ENCODE peak calls at places on chromosomes 1 and 21, in nine cellular contexts. M, O, C, Q, I, D, F, K and B are unnamed samples. For H3K27me3, the result is how much of the 10 kb centered on the place peaks cover.

GRCh38 chr1:209755926-209756607 is at the start of gene TRAF3IP3:
- DNase-seq in I (no peak), M (no peak), K (no peak), C (peak), Q (peak), F (no peak), D (peak), O (peak), B (peak)

GRCh38 chr1:233933339-233933738 is 28.9 kb downstream of the SLC35F3 start:
- DNase-seq in C (no peak), D (no peak), I (no peak), F (no peak), K (no peak), M (no peak), O (no peak), Q (no peak), B (no peak)

GRCh38 chr1:200488375-200489165 is 78.7 kb upstream of the ZNF281 start:
- DNase-seq in F (peak), O (peak), M (no peak), Q (peak), I (peak), K (peak), C (no peak), D (peak), B (peak)

GRCh38 chr1:13550663-13551062 is 33.0 kb upstream of the PDPN start:
- DNase-seq in Q (no peak), M (no peak), O (no peak), I (peak), C (no peak), D (no peak), K (peak), F (no peak), B (no peak)

GRCh38 chr21:44789880-44790279 is 11.7 kb downstream of the UBE2G2 start:
- DNase-seq in C (no peak), F (peak), M (no peak), Q (no peak), D (no peak), O (no peak), K (peak), I (no peak), B (no peak)

GRCh38 chr21:45405271-45405818 is 380 bp downstream of the COL18A1 start:
- DNase-seq in D (no peak), K (peak), C (peak), I (peak), M (peak), F (peak), O (no peak), Q (no peak), B (no peak)

GRCh38 chr1:203117611-203118575 is 9.6 kb upstream of the ADORA1 start:
- DNase-seq in D (no peak), M (peak), O (no peak), K (peak), I (peak), F (peak), C (peak), Q (peak), B (peak)

GRCh38 chr1:83034846-83035245 is 964.1 kb downstream of the TTLL7 start:
- DNase-seq in O (no peak), D (no peak), C (no peak), I (no peak), F (peak), Q (no peak), M (no peak), K (no peak), B (no peak)

GRCh38 chr21:39079617-39080016 is 103.6 kb downstream of the PSMG1 start:
- DNase-seq in Q (peak), D (no peak), I (no peak), K (peak), M (peak), F (peak), C (peak), O (no peak), B (peak)

GRCh38 chr21:31766895-31767294 is 35.0 kb upstream of the SCAF4 start:
- DNase-seq in Q (no peak), C (no peak), F (no peak), K (no peak), I (no peak), O (no peak), M (no peak), D (no peak), B (no peak)

GRCh38 chr1:202688401-202688800 is 21.9 kb downstream of the SYT2 start:
- DNase-seq in M (no peak), D (no peak), K (peak), C (no peak), F (peak), I (no peak), O (no peak), Q (no peak), B (no peak)

GRCh38 chr1:201143726-201144635 is 10.3 kb downstream of the TMEM9 start:
- DNase-seq in F (no peak), I (no peak), D (no peak), O (no peak), M (no peak), Q (no peak), K (no peak), C (no peak), B (no peak)

GRCh38 chr21:36048357-36048756 is 12.0 kb downstream of the SETD4 start:
- DNase-seq in K (no peak), O (no peak), D (no peak), M (no peak), Q (no peak), F (no peak), I (no peak), C (no peak), B (no peak)

GRCh38 chr1:5975133-5975880 is 16.9 kb downstream of the NPHP4 start:
- DNase-seq in F (peak), O (no peak), Q (no peak), D (peak), C (no peak), K (peak), M (peak), I (peak), B (no peak)

GRCh38 chr1:186736971-186737685 is 56.9 kb upstream of the PTGS2 start:
- DNase-seq in M (no peak), I (no peak), F (no peak), C (no peak), Q (no peak), O (no peak), K (no peak), D (no peak), B (no peak)

DNA sequence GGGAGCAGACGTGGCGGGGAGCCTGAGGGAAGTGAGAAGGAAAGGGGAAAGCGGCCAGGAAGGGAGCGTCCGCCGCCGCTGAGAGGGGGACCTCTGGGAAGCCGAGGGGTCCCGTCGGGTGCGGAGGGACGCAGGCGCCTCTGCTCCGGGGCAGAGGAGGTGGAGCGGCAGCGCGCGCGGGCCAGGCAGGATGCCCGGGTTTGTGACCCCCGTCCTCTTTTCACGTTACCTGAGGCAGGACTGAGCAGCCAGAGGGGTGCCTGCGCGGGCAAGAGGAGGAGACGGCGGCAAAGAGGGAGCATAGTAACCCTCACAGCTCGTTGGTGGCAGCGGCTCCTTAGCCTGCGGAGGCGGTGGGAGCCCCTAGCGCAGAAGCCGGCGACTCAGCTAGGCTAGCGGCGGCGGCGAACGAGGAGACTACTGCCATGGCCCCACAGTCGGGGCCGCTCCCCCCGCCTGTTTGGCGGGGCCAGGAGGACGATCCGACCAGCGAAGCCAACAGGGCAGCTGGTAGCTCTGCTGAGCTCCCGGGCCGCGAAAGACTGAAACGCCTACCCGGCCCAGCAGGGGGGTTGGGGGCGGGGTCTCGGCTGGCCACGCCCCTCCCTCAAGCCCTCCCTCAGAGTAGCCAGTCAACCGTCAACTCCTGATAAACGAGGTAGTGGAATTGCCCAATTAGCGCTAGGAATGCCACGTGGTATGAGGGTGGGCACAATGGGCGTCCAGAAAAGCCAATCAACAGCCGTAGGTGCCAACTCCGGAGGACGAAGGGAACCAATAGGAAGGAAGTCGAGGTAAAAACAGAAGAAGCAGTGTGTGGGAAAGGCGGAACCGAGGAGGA is at the start of gene TESK2:
- DNase-seq in I (peak), Q (peak), C (peak), K (peak), F (peak), M (peak), D (peak), O (peak), B (peak)
- H3K27ac ChIP-seq in I (no peak), Q (peak), C (peak), K (peak), F (peak), M (peak), D (peak), O (peak), B (peak)

DNA sequence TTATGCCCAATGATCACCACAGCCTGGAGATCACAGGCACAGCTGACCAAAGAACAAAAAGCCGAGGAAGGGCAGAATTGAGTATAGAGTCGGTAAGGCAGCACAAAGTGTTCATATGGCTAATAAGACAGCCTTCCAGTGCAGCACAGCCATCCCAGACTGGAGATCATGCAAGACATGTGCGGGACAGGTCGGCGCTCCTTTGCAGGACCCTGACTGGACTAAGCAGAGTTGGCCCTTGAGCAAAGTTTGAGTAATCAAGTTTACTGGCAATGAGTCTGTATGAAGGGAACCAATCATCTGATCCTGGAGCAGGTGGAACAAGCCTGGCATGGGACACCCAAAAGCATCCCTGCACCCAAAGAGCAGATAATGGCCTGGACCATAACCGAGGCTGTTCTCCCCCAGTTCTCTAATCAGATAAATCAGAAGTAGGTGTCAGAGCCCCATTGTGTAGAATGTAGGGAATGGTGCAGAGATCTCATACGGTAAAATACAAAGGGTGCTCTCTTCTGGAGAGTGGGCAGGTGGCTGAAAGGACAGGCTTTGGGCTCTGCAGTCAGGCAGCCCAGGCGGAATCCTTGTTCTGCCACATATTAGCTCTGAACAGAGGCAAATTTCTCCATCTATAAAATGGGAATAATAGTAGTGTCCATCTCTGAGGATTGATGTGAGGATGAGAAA is 10.7 kb upstream of the DNASE2B start:
- DNase-seq in F (no peak), K (no peak), O (no peak), D (no peak), C (no peak), M (no peak), I (no peak), Q (no peak), B (no peak)
- TF ChIP-seq CTCF in F (peak), K (no peak), O (no peak), D (no peak), C (no peak), M (no peak), I (no peak), Q (no peak), B (no peak)

DNA sequence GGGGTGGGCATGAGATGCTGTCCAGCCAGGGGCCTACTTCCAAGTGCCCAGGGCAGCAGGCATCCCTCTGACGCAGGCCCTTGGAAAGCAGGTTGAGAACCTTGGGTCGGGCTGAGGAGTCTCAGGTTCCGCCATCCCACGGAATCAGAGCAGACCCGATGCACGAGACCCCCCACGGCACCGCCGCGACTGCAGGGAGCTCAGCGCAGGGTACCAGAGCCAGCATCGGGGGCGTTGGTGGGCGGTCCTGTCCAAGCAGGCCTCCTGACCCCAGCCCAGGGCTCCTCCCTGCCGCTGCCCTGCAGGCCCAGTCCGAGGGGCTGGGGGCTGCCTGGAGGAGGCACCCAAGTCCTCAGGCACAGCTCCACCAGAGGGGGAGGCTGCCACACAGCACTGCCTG is 177.2 kb downstream of the PRDM16 start:
- DNase-seq in Q (no peak), F (no peak), D (no peak), I (no peak), K (no peak), O (no peak), C (no peak), M (no peak), B (no peak)
- H3K27me3 ChIP-seq in Q (under half), F (under half), D (under half), I (under half), K (under half), O (under half), C (under half), M (half or more), B (under half)

DNA sequence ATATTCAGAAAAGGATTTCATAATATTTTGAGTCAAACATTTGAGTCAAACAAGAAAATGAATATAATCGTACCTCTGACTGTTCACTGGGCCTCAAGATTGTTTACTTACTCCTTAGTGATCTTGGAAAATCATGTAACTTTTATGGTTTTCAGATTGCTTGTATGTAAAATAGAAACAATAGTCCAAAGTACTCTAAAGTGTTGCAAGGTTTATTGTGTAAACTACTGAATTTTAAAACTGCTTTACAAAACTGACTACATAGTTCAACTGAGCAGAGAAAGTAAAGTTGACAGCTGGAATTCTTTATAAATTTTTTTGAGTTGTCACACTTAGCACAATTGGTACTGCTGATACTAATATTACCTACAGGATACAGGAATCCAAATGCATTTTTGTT is 931.0 kb downstream of the NCAM2 start:
- DNase-seq in C (no peak), M (no peak), F (no peak), K (no peak), I (no peak), D (no peak), O (no peak), Q (no peak), B (no peak)
- H3K27ac ChIP-seq in C (no peak), M (no peak), F (no peak), K (no peak), I (no peak), D (no peak), O (no peak), Q (no peak), B (no peak)